ENCODE peak calls at places on chromosome 20, in six cellular contexts. D is HFF-Myc, Q is C1 segment of cervical spinal cord, B is anterior cingulate cortex, P is HepG2, H is tibial nerve. L is an unnamed sample.

GRCh38 chr20:50834599-50835005 is 39.7 kb downstream of the BCAS4 start:
- DNase-seq in D (peak), Q (no peak), B (no peak), P (peak), H (no peak), L (no peak)

GRCh38 chr20:8938532-8938931 is 130.4 kb upstream of the PLCB4 start:
- DNase-seq in D (no peak), Q (no peak), B (no peak), P (no peak), H (no peak), L (no peak)

GRCh38 chr20:48841861-48842529 is 14.2 kb upstream of the PREX1 start:
- DNase-seq in D (peak), Q (no peak), B (no peak), P (no peak), H (no peak), L (no peak)

GRCh38 chr20:57399587-57400261 is 8.5 kb downstream of the RBM38 start:
- DNase-seq in D (no peak), Q (no peak), B (no peak), P (no peak), H (no peak), L (no peak)

GRCh38 chr20:43842126-43843020 is 72.3 kb upstream of the TOX2 start:
- DNase-seq in D (no peak), Q (no peak), B (no peak), P (no peak), H (no peak), L (no peak)

GRCh38 chr20:3037654-3038053 is 5.8 kb upstream of the GNRH2 start:
- DNase-seq in D (no peak), Q (no peak), B (no peak), P (no peak), H (no peak), L (no peak)

GRCh38 chr20:16801919-16802651 is 53.9 kb downstream of the OTOR start:
- DNase-seq in D (peak), Q (no peak), B (peak), P (peak), H (peak), L (peak)

GRCh38 chr20:57361517-57361916 is 10.5 kb downstream of the RAE1 start:
- DNase-seq in D (peak), Q (no peak), B (no peak), P (no peak), H (no peak), L (no peak)

GRCh38 chr20:61917459-61917858 is 148.2 kb downstream of the TAF4 start:
- DNase-seq in D (no peak), Q (no peak), B (no peak), P (no peak), H (no peak), L (no peak)

GRCh38 chr20:47677314-47678129 is 107.8 kb downstream of the SULF2 start:
- DNase-seq in D (no peak), Q (no peak), B (peak), P (peak), H (no peak), L (peak)

GRCh38 chr20:24682496-24683090 is 213.2 kb downstream of the SYNDIG1 start:
- DNase-seq in D (no peak), Q (no peak), B (no peak), P (no peak), H (no peak), L (no peak)

L was measured in NCI-H1105 treated with DMSO at 0.1 percent for 48 hours.